ENCODE peak calls at places on chromosomes 3 and 15, in ten cellular contexts. P is spleen, B is upper lobe of left lung, Q is H54, Z is body of pancreas, X is heart left ventricle, J is ovary, L is IMR-90, C is erythroblast, V is breast epithelium. E is an unnamed sample.

GRCh38 chr15:66014639-66015182 is 145.4 kb downstream of the RAB11A start:
- DNase-seq in C (no peak), B (no peak), X (no peak), J (no peak), Q (no peak), Z (no peak), P (no peak), L (no peak), V (no peak), E (no peak)

GRCh38 chr3:14290631-14291385 is 111.6 kb upstream of the SLC6A6 start:
- DNase-seq in X (no peak), Z (no peak), V (no peak), L (no peak), C (no peak), J (no peak), B (no peak), P (no peak), Q (no peak), E (no peak)

GRCh38 chr3:129608087-129608935 is 1.8 kb upstream of the PLXND1 start:
- DNase-seq in Q (no peak), Z (peak), X (peak), J (no peak), P (no peak), C (peak), L (peak), V (no peak), B (no peak), E (no peak)

GRCh38 chr3:187227658-187228258 is 30.5 kb downstream of the RTP1 start:
- DNase-seq in B (no peak), V (no peak), L (peak), Q (peak), P (no peak), X (no peak), Z (no peak), C (no peak), J (no peak), E (no peak)

GRCh38 chr3:57966823-57967222 is 41.4 kb upstream of the FLNB start:
- DNase-seq in J (no peak), X (no peak), L (peak), Z (no peak), B (no peak), P (no peak), Q (no peak), C (no peak), V (no peak), E (no peak)

GRCh38 chr3:151816091-151816604 is 2.2 kb downstream of the AADAC start:
- DNase-seq in B (peak), Z (peak), L (peak), V (no peak), X (no peak), P (no peak), J (no peak), C (no peak), Q (peak), E (no peak)

GRCh38 chr3:36796896-36797295 is 32.5 kb upstream of the DCLK3 start:
- DNase-seq in Z (no peak), Q (no peak), J (no peak), V (no peak), X (no peak), L (peak), C (no peak), B (no peak), P (no peak), E (no peak)

GRCh38 chr15:74857082-74857655 is 14.2 kb upstream of the ULK3 start:
- DNase-seq in X (no peak), J (no peak), B (no peak), Q (no peak), C (peak), L (no peak), Z (no peak), V (no peak), P (no peak), E (no peak)

GRCh38 chr3:20683912-20684311 is 497.9 kb upstream of the SGO1 start:
- DNase-seq in P (no peak), X (peak), L (peak), J (no peak), C (no peak), V (no peak), Q (no peak), Z (no peak), B (no peak), E (no peak)

GRCh38 chr15:44029940-44030568 is 165.0 kb downstream of the FRMD5 start:
- DNase-seq in P (no peak), V (no peak), Q (no peak), J (no peak), C (no peak), Z (no peak), L (peak), B (no peak), X (no peak), E (no peak)

GRCh38 chr3:148084931-148085330 is 612.8 kb upstream of the AGTR1 start:
- DNase-seq in J (no peak), Z (no peak), P (no peak), V (no peak), C (no peak), X (no peak), Q (no peak), B (no peak), L (no peak), E (no peak)

GRCh38 chr3:192835818-192836468 is 81.7 kb downstream of the MB21D2 start:
- DNase-seq in J (peak), Q (no peak), V (no peak), P (no peak), L (peak), Z (no peak), C (no peak), B (no peak), X (peak), E (no peak)

GRCh38 chr3:171615742-171616141 is 155.5 kb upstream of the TNIK start:
- DNase-seq in C (no peak), Q (no peak), Z (no peak), J (no peak), L (peak), X (no peak), P (no peak), B (no peak), V (no peak), E (no peak)

GRCh38 chr15:29451201-29451781 is 181.7 kb upstream of the NSMCE3 start:
- DNase-seq in X (no peak), B (no peak), C (no peak), Z (no peak), P (no peak), V (no peak), L (no peak), Q (no peak), J (no peak), E (no peak)

GRCh38 chr15:77533530-77533929 is 99.2 kb downstream of the LINGO1 start:
- DNase-seq in Q (no peak), J (peak), B (no peak), X (peak), L (no peak), C (no peak), V (no peak), Z (no peak), P (no peak), E (no peak)

GRCh38 chr3:12916159-12916558 is 74.8 kb upstream of the RPL32 start:
- DNase-seq in J (no peak), Q (no peak), P (peak), C (no peak), L (no peak), X (no peak), B (peak), V (no peak), Z (no peak), E (no peak)

GRCh38 chr15:77179541-77179998 is 108.7 kb upstream of the TSPAN3 start:
- DNase-seq in L (no peak), X (no peak), C (no peak), B (no peak), P (no peak), Z (no peak), Q (no peak), J (no peak), V (no peak), E (no peak)

GRCh38 chr3:95184038-95184437 is 1121.2 kb downstream of the NSUN3 start:
- DNase-seq in J (no peak), L (no peak), B (no peak), C (no peak), V (no peak), Q (no peak), Z (no peak), P (no peak), X (no peak), E (no peak)

GRCh38 chr3:160185711-160186110 is 39.5 kb upstream of the C3orf80 start:
- DNase-seq in J (no peak), P (no peak), Q (no peak), B (peak), V (no peak), C (no peak), X (no peak), Z (peak), L (no peak), E (no peak)

GRCh38 chr3:104805042-104805441 is 561.7 kb upstream of the ALCAM start:
- DNase-seq in Q (no peak), B (no peak), X (no peak), L (no peak), Z (no peak), J (no peak), P (no peak), C (no peak), V (no peak), E (no peak)

GRCh38 chr15:92917606-92918407 is 17.7 kb downstream of the CHD2 start:
- DNase-seq in Z (peak), Q (no peak), X (peak), V (peak), L (peak), P (peak), B (peak), J (peak), C (peak), E (peak)

GRCh38 chr15:50655555-50655954 is 31.0 kb downstream of the TRPM7 start:
- DNase-seq in X (no peak), Z (no peak), P (no peak), V (no peak), J (no peak), B (no peak), Q (no peak), L (no peak), C (no peak), E (no peak)

GRCh38 chr15:75235760-75236729 is 22.1 kb upstream of the GOLGA6C start:
- DNase-seq in X (peak), L (no peak), Q (no peak), V (no peak), J (no peak), P (peak), C (no peak), B (no peak), Z (peak), E (peak)

GRCh38 chr3:153370680-153371079 is 208.7 kb downstream of the RAP2B start:
- DNase-seq in V (no peak), C (no peak), J (no peak), X (no peak), Z (no peak), L (no peak), B (no peak), Q (no peak), P (no peak), E (no peak)

GRCh38 chr3:18891641-18892040 is 256.7 kb upstream of the KCNH8 start:
- DNase-seq in C (no peak), L (no peak), Q (no peak), J (no peak), V (no peak), P (no peak), B (no peak), Z (no peak), X (no peak), E (no peak)

GRCh38 chr3:52339612-52340011 is 23.5 kb downstream of the DNAH1 start:
- DNase-seq in C (peak), Q (no peak), Z (peak), B (no peak), P (no peak), J (no peak), L (peak), X (no peak), V (no peak), E (no peak)

GRCh38 chr3:126355777-126356372 is 1.3 kb downstream of the KLF15 start:
- DNase-seq in Q (no peak), C (peak), P (peak), V (peak), L (peak), B (peak), Z (peak), J (peak), X (peak), E (peak)

GRCh38 chr15:92421980-92422379 is 28.3 kb downstream of the ST8SIA2 start:
- DNase-seq in J (no peak), B (no peak), L (peak), Z (no peak), X (no peak), Q (no peak), P (no peak), V (no peak), C (no peak), E (no peak)

GRCh38 chr3:58048301-58048700 is 40.1 kb downstream of the FLNB start:
- DNase-seq in Z (peak), L (no peak), X (peak), P (no peak), C (no peak), V (no peak), B (peak), Q (no peak), J (no peak), E (no peak)

GRCh38 chr3:123271466-123272159 is 69.9 kb downstream of the SEC22A start:
- DNase-seq in V (no peak), C (no peak), X (no peak), P (no peak), L (no peak), B (no peak), Z (no peak), J (peak), Q (no peak), E (no peak)

GRCh38 chr3:81308296-81308695 is 453.1 kb downstream of the GBE1 start:
- DNase-seq in B (no peak), P (no peak), V (no peak), X (no peak), C (no peak), L (peak), Q (peak), Z (no peak), J (no peak), E (no peak)

DNA sequence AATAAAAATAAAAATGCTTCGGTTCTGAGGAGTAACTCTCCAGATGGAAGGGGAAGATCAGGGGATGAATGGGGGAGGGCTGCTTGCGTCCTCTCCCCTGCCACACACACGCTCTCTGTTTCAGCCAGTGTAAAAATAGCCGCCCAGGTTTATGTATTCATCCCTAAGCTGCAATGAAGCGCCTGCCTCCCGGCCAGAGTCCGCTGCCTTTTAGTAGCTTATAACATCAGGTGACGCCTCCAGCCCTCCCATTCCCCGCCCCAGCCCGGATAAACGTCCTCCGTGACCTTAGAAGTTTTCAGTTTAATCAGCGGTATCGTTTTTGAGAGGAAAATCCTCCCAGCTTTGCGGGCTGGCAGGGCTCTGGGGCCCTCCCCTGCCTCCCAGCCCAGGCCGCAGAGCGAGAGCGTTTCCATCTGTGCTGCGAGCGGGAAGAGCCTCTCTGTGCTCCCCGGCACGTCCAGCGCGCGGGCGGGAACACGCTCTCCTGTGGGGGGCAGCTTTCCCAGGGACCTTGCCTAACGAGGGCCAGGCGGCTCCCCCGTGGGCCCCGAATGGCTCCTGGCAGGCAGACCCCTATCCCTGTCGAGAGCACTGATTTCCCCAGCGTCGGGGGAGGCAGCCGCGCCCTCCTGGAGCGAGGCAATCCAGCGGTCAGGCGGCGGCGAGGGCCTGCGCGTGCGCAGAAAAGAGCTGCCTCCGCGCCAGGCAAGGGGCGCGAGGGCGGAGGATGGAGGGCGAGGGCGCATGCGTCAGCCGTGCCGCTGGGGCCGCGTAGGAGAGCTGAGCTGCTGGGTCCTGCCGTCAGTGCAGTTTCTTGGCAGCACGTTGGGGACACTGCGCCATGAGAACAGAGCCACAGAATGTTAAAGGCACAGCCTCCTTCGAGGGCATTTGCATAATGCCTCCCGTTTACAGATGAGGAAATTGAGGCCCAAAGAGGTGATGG is 71.2 kb downstream of the CCNL1 start:
- DNase-seq in L (peak), Z (peak), X (peak), P (peak), Q (peak), B (peak), J (peak), V (peak), C (no peak), E (peak)
- TF ChIP-seq POLR2A in L (peak), Z (peak), X (peak), P (no peak), Q (peak), B (peak), J (peak), V (peak), C (peak), E (peak)

GRCh38 chr3:42012935-42013651 is 51.2 kb upstream of the ULK4 start:
- DNase-seq in C (peak), Z (peak), L (peak), J (peak), B (peak), X (peak), Q (peak), V (no peak), P (peak), E (peak)
- TF ChIP-seq POLR2A in C (peak), Z (peak), L (no peak), J (no peak), B (no peak), X (no peak), Q (no peak), V (no peak), P (no peak), E (peak)

GRCh38 chr3:183687705-183688104 is 9.9 kb upstream of the YEATS2 start:
- DNase-seq in C (no peak), B (no peak), V (no peak), X (no peak), Q (no peak), J (no peak), L (no peak), Z (no peak), P (no peak), E (no peak)
- TF ChIP-seq POLR2A in C (no peak), B (no peak), V (no peak), X (no peak), Q (no peak), J (no peak), L (no peak), Z (no peak), P (no peak), E (no peak)

GRCh38 chr3:194161181-194162045 is 25.5 kb downstream of the HES1 start:
- DNase-seq in V (peak), Q (no peak), P (no peak), C (no peak), L (no peak), B (no peak), X (no peak), J (peak), Z (peak), E (no peak)
- TF ChIP-seq POLR2A in V (no peak), Q (no peak), P (no peak), C (no peak), L (no peak), B (no peak), X (no peak), J (no peak), Z (peak), E (no peak)

GRCh38 chr3:176068750-176069149 is 1128.5 kb downstream of the TBL1XR1 start:
- DNase-seq in Z (no peak), X (no peak), B (no peak), Q (no peak), J (no peak), P (no peak), V (no peak), C (no peak), L (no peak), E (no peak)
- TF ChIP-seq POLR2A in Z (no peak), X (no peak), B (no peak), Q (no peak), J (no peak), P (no peak), V (no peak), C (no peak), L (no peak), E (no peak)

GRCh38 chr15:72117698-72118399 is at the start of gene MYO9A:
- DNase-seq in Z (peak), B (peak), J (peak), Q (peak), L (peak), X (peak), P (peak), C (peak), V (peak), E (peak)
- TF ChIP-seq POLR2A in Z (peak), B (peak), J (peak), Q (peak), L (peak), X (peak), P (peak), C (peak), V (peak), E (no peak)

GRCh38 chr3:48472923-48473616 is 26.5 kb downstream of the ATRIP start:
- DNase-seq in Q (peak), V (peak), J (peak), B (peak), Z (peak), X (peak), P (peak), L (peak), C (peak), E (peak)
- TF ChIP-seq POLR2A in Q (peak), V (peak), J (peak), B (peak), Z (peak), X (peak), P (no peak), L (peak), C (peak), E (peak)

GRCh38 chr15:90054618-90055097 is 47.6 kb downstream of the IDH2 start:
- DNase-seq in J (no peak), B (no peak), X (no peak), P (no peak), L (no peak), Z (no peak), V (no peak), Q (no peak), C (no peak), E (no peak)

GRCh38 chr15:90058308-90058707 is 44.0 kb downstream of the IDH2 start:
- DNase-seq in B (no peak), P (no peak), Z (no peak), L (no peak), J (no peak), C (no peak), X (no peak), V (no peak), Q (no peak), E (no peak)

GRCh38 chr15:90059208-90059985 is 42.9 kb downstream of the IDH2 start:
- DNase-seq in P (peak), V (peak), Q (no peak), Z (peak), X (peak), J (no peak), C (peak), L (no peak), B (peak), E (peak)

GRCh38 chr15:90053685-90054466 is 48.4 kb downstream of the IDH2 start:
- DNase-seq in B (no peak), C (no peak), L (no peak), J (no peak), Z (no peak), P (no peak), V (no peak), X (no peak), Q (no peak), E (no peak)

GRCh38 chr15:90055182-90055581 is 47.1 kb downstream of the IDH2 start:
- DNase-seq in P (no peak), B (no peak), X (no peak), V (no peak), J (no peak), Q (no peak), L (no peak), Z (peak), C (no peak), E (no peak)
- TF ChIP-seq POLR2A in P (no peak), B (no peak), X (no peak), V (no peak), J (no peak), Q (no peak), L (no peak), Z (no peak), C (no peak), E (no peak)